ENCODE peak calls at places on chromosomes 2 and 18, in seven cellular contexts. I, B, K, Y, H, G and E are unnamed samples.

GRCh38 chr18:77100751-77101355 is 31.7 kb downstream of the MBP start:
- DNase-seq in I (peak; percentile 44), B (no peak), K (no peak), Y (no peak), H (no peak), G (peak; percentile 22), E (no peak)

GRCh38 chr2:72081450-72081849 is 66.2 kb downstream of the CYP26B1 start:
- DNase-seq in I (peak; percentile 42), B (no peak), K (no peak), Y (no peak), H (peak; percentile 58), G (no peak), E (no peak)

GRCh38 chr2:22536131-22536530 is 848.8 kb upstream of the KLHL29 start:
- DNase-seq in I (peak; percentile 74), B (no peak), K (no peak), Y (no peak), H (no peak), G (peak; percentile 28), E (no peak)

GRCh38 chr2:73232471-73233153 is 427 bp downstream of the PRADC1 start:
- DNase-seq in I (peak; percentile 18), B (peak; percentile 25), K (no peak), Y (no peak), H (no peak), G (no peak), E (no peak)

GRCh38 chr2:121321476-121321875 is 36.5 kb upstream of the TFCP2L1 start:
- DNase-seq in I (no peak), B (no peak), K (no peak), Y (peak; percentile 21), H (no peak), G (no peak), E (no peak)

GRCh38 chr2:239644016-239644415 is 243.2 kb upstream of the HDAC4 start:
- DNase-seq in I (no peak), B (no peak), K (no peak), Y (peak; percentile 45), H (peak; percentile 34), G (no peak), E (no peak)

GRCh38 chr2:196166876-196167275 is 4.5 kb downstream of the STK17B start:
- DNase-seq in I (peak; percentile 63), B (no peak), K (no peak), Y (no peak), H (peak; percentile 26), G (peak; percentile 12), E (no peak)

GRCh38 chr18:41486581-41486980 is 468.5 kb upstream of the PIK3C3 start:
- DNase-seq in I (no peak), B (no peak), K (no peak), Y (no peak), H (no peak), G (no peak), E (no peak)

GRCh38 chr2:241540391-241540765 is 18.2 kb upstream of the BOK start:
- DNase-seq in I (peak; percentile 54), B (no peak), K (no peak), Y (no peak), H (peak; percentile 24), G (peak; percentile 29), E (no peak)

GRCh38 chr2:128314348-128315121 is 4.1 kb downstream of the HS6ST1 start:
- DNase-seq in I (no peak), B (no peak), K (peak; percentile 77), Y (peak; percentile 62), H (peak; percentile 7), G (no peak), E (no peak)

GRCh38 chr2:48844418-48845155 is 89.1 kb upstream of the LHCGR start:
- DNase-seq in I (peak; percentile 75), B (no peak), K (no peak), Y (no peak), H (peak; percentile 41), G (peak; percentile 31), E (no peak)

GRCh38 chr18:49725809-49726514 is 87.4 kb downstream of the ACAA2 start:
- DNase-seq in I (peak; percentile 99), B (no peak), K (no peak), Y (peak; percentile 67), H (peak; percentile 94), G (no peak), E (no peak)

GRCh38 chr18:11897781-11898180 is 10.3 kb downstream of the MPPE1 start:
- DNase-seq in I (no peak), B (no peak), K (no peak), Y (no peak), H (no peak), G (no peak), E (no peak)

GRCh38 chr2:235747868-235748144 is 254.0 kb downstream of the AGAP1 start:
- DNase-seq in I (peak; percentile 3), B (no peak), K (no peak), Y (no peak), H (peak; percentile 25), G (peak; percentile 87), E (no peak)

GRCh38 chr2:669323-669722 is 7.9 kb downstream of the TMEM18 start:
- DNase-seq in I (peak; percentile 32), B (no peak), K (no peak), Y (peak; percentile 84), H (no peak), G (no peak), E (no peak)

GRCh38 chr2:145798419-145798818 is 1278.5 kb upstream of the ZEB2 start:
- DNase-seq in I (no peak), B (no peak), K (no peak), Y (no peak), H (no peak), G (no peak), E (no peak)

GRCh38 chr18:63339920-63340484 is 20.4 kb upstream of the BCL2 start:
- DNase-seq in I (peak; percentile 34), B (no peak), K (no peak), Y (no peak), H (peak; percentile 24), G (no peak), E (no peak)

GRCh38 chr2:85741811-85742507 is 11.8 kb upstream of the ATOH8 start:
- DNase-seq in I (peak; percentile 93), B (no peak), K (no peak), Y (peak; percentile 75), H (peak; percentile 88), G (peak; percentile 62), E (no peak)

GRCh38 chr2:207252979-207253640 is 87.4 kb upstream of the KLF7 start:
- DNase-seq in I (peak; percentile 78), B (no peak), K (no peak), Y (peak; percentile 69), H (no peak), G (no peak), E (peak; percentile 5)

GRCh38 chr2:103161456-103162289 is 399.8 kb downstream of the TMEM182 start:
- DNase-seq in I (peak; percentile 40), B (no peak), K (no peak), Y (no peak), H (peak; percentile 74), G (peak; percentile 62), E (peak; percentile 57)

GRCh38 chr2:65351234-65351947 is 81.0 kb downstream of the SPRED2 start:
- DNase-seq in I (no peak), B (no peak), K (no peak), Y (no peak), H (no peak), G (no peak), E (no peak)

GRCh38 chr18:75455249-75456183 is 28.0 kb upstream of the SMIM21 start:
- DNase-seq in I (no peak), B (peak; percentile 3), K (no peak), Y (no peak), H (peak; percentile 65), G (no peak), E (no peak)

GRCh38 chr2:159086332-159086731 is 117.9 kb downstream of the TANC1 start:
- DNase-seq in I (peak; percentile 53), B (no peak), K (no peak), Y (no peak), H (no peak), G (no peak), E (no peak)

GRCh38 chr2:199818001-199818400 is 33.0 kb downstream of the FTCDNL1 start:
- DNase-seq in I (no peak), B (no peak), K (no peak), Y (no peak), H (no peak), G (no peak), E (peak; percentile 57)